ENCODE peak calls at places on chromosomes 3 and 15, in seven cellular contexts. One of them, this sample, is unnamed.
A peak's percentile ranks its signal among the peaks of the same experiment; 100 is the strongest.

GRCh38 chr15:39504812-39505211 is 76.1 kb upstream of the THBS1 start:
- DNase-seq in body of pancreas: no peak
- DNase-seq in stomach: no peak
- DNase-seq in thyroid gland: no peak
- DNase-seq in IMR-90: peak; percentile 91
- DNase-seq in A549: no peak
- DNase-seq in transverse colon: no peak
- DNase-seq in this sample: no peak

GRCh38 chr3:40477671-40478070 is 749 bp downstream of the ZNF619 start:
- DNase-seq in body of pancreas: no peak
- DNase-seq in stomach: no peak
- DNase-seq in thyroid gland: no peak
- DNase-seq in IMR-90: no peak
- DNase-seq in A549: no peak
- DNase-seq in transverse colon: no peak
- DNase-seq in this sample: no peak

GRCh38 chr3:13452490-13453335 is 27.4 kb upstream of the HDAC11 start:
- DNase-seq in body of pancreas: peak; percentile 46
- DNase-seq in stomach: no peak
- DNase-seq in thyroid gland: peak; percentile 24
- DNase-seq in IMR-90: peak; percentile 53
- DNase-seq in A549: peak; percentile 55
- DNase-seq in transverse colon: peak; percentile 24
- DNase-seq in this sample: peak; percentile 33

GRCh38 chr3:55508335-55508734 is 21.2 kb upstream of the WNT5A start:
- DNase-seq in body of pancreas: no peak
- DNase-seq in stomach: no peak
- DNase-seq in thyroid gland: no peak
- DNase-seq in IMR-90: no peak
- DNase-seq in A549: no peak
- DNase-seq in transverse colon: no peak
- DNase-seq in this sample: no peak

GRCh38 chr15:55535436-55535835 is 27.4 kb upstream of the DNAAF4 start:
- DNase-seq in body of pancreas: no peak
- DNase-seq in stomach: no peak
- DNase-seq in thyroid gland: no peak
- DNase-seq in IMR-90: no peak
- DNase-seq in A549: no peak
- DNase-seq in transverse colon: no peak
- DNase-seq in this sample: no peak

GRCh38 chr3:195173696-195174095 is 97.3 kb downstream of the XXYLT1 start:
- DNase-seq in body of pancreas: no peak
- DNase-seq in stomach: no peak
- DNase-seq in thyroid gland: no peak
- DNase-seq in IMR-90: no peak
- DNase-seq in A549: no peak
- DNase-seq in transverse colon: no peak
- DNase-seq in this sample: no peak

GRCh38 chr3:96970211-96970610 is 155.8 kb downstream of the EPHA6 start:
- DNase-seq in body of pancreas: no peak
- DNase-seq in stomach: no peak
- DNase-seq in thyroid gland: no peak
- DNase-seq in IMR-90: peak; percentile 1
- DNase-seq in A549: no peak
- DNase-seq in transverse colon: no peak
- DNase-seq in this sample: no peak

GRCh38 chr3:31629054-31629453 is 96.3 kb downstream of the STT3B start:
- DNase-seq in body of pancreas: no peak
- DNase-seq in stomach: no peak
- DNase-seq in thyroid gland: no peak
- DNase-seq in IMR-90: no peak
- DNase-seq in A549: no peak
- DNase-seq in transverse colon: no peak
- DNase-seq in this sample: no peak

GRCh38 chr15:101042320-101042719 is 123.2 kb downstream of the LRRK1 start:
- DNase-seq in body of pancreas: peak; percentile 5
- DNase-seq in stomach: peak; percentile 8
- DNase-seq in thyroid gland: no peak
- DNase-seq in IMR-90: no peak
- DNase-seq in A549: no peak
- DNase-seq in transverse colon: peak; percentile 3
- DNase-seq in this sample: no peak

GRCh38 chr15:73947651-73948050 is 21.4 kb downstream of the LOXL1 start:
- DNase-seq in body of pancreas: no peak
- DNase-seq in stomach: no peak
- DNase-seq in thyroid gland: no peak
- DNase-seq in IMR-90: no peak
- DNase-seq in A549: no peak
- DNase-seq in transverse colon: no peak
- DNase-seq in this sample: no peak

GRCh38 chr15:84834227-84834955 is 17.2 kb downstream of the ALPK3 start:
- DNase-seq in body of pancreas: no peak
- DNase-seq in stomach: no peak
- DNase-seq in thyroid gland: no peak
- DNase-seq in IMR-90: no peak
- DNase-seq in A549: no peak
- DNase-seq in transverse colon: no peak
- DNase-seq in this sample: no peak

GRCh38 chr15:38670142-38671002 is 105.8 kb upstream of the RASGRP1 start:
- DNase-seq in body of pancreas: no peak
- DNase-seq in stomach: no peak
- DNase-seq in thyroid gland: no peak
- DNase-seq in IMR-90: no peak
- DNase-seq in A549: no peak
- DNase-seq in transverse colon: peak; percentile 25
- DNase-seq in this sample: no peak

GRCh38 chr15:66763186-66764066 is 61.4 kb downstream of the SMAD6 start:
- DNase-seq in body of pancreas: peak; percentile 89
- DNase-seq in stomach: peak; percentile 98
- DNase-seq in thyroid gland: peak; percentile 100
- DNase-seq in IMR-90: no peak
- DNase-seq in A549: no peak
- DNase-seq in transverse colon: peak; percentile 75
- DNase-seq in this sample: no peak

GRCh38 chr3:10483686-10484345 is 21.6 kb downstream of the ATP2B2 start:
- DNase-seq in body of pancreas: no peak
- DNase-seq in stomach: no peak
- DNase-seq in thyroid gland: no peak
- DNase-seq in IMR-90: no peak
- DNase-seq in A549: no peak
- DNase-seq in transverse colon: no peak
- DNase-seq in this sample: no peak

GRCh38 chr3:66363133-66363532 is 137.7 kb downstream of the LRIG1 start:
- DNase-seq in body of pancreas: no peak
- DNase-seq in stomach: no peak
- DNase-seq in thyroid gland: no peak
- DNase-seq in IMR-90: peak; percentile 22
- DNase-seq in A549: no peak
- DNase-seq in transverse colon: no peak
- DNase-seq in this sample: no peak

GRCh38 chr3:169855514-169855913 is 14.2 kb downstream of the LRRC31 start:
- DNase-seq in body of pancreas: no peak
- DNase-seq in stomach: no peak
- DNase-seq in thyroid gland: no peak
- DNase-seq in IMR-90: no peak
- DNase-seq in A549: no peak
- DNase-seq in transverse colon: no peak
- DNase-seq in this sample: no peak

GRCh38 chr3:8769088-8769822 is at the start of gene OXTR:
- DNase-seq in body of pancreas: peak; percentile 55
- DNase-seq in stomach: peak; percentile 54
- DNase-seq in thyroid gland: peak; percentile 29
- DNase-seq in IMR-90: peak; percentile 82
- DNase-seq in A549: peak; percentile 78
- DNase-seq in transverse colon: peak; percentile 54
- DNase-seq in this sample: peak; percentile 92

GRCh38 chr3:117681619-117682018 is 972.0 kb downstream of the TUSC7 start:
- DNase-seq in body of pancreas: no peak
- DNase-seq in stomach: no peak
- DNase-seq in thyroid gland: no peak
- DNase-seq in IMR-90: peak; percentile 87
- DNase-seq in A549: no peak
- DNase-seq in transverse colon: no peak
- DNase-seq in this sample: no peak

GRCh38 chr3:127206611-127207516 is 13.9 kb downstream of the PRR23E start:
- DNase-seq in body of pancreas: no peak
- DNase-seq in stomach: peak; percentile 16
- DNase-seq in thyroid gland: no peak
- DNase-seq in IMR-90: no peak
- DNase-seq in A549: no peak
- DNase-seq in transverse colon: no peak
- DNase-seq in this sample: no peak

GRCh38 chr3:127204841-127205582 is 12.1 kb downstream of the PRR23E start:
- DNase-seq in body of pancreas: no peak
- DNase-seq in stomach: peak; percentile 21
- DNase-seq in thyroid gland: no peak
- DNase-seq in IMR-90: no peak
- DNase-seq in A549: no peak
- DNase-seq in transverse colon: no peak
- DNase-seq in this sample: no peak

GRCh38 chr3:127206154-127206553 is 13.2 kb downstream of the PRR23E start:
- DNase-seq in body of pancreas: no peak
- DNase-seq in stomach: peak; percentile 20
- DNase-seq in thyroid gland: no peak
- DNase-seq in IMR-90: no peak
- DNase-seq in A549: no peak
- DNase-seq in transverse colon: no peak
- DNase-seq in this sample: no peak

GRCh38 chr3:127200086-127200691 is 7.3 kb downstream of the PRR23E start:
- DNase-seq in body of pancreas: no peak
- DNase-seq in stomach: no peak
- DNase-seq in thyroid gland: no peak
- DNase-seq in IMR-90: no peak
- DNase-seq in A549: no peak
- DNase-seq in transverse colon: no peak
- DNase-seq in this sample: no peak

GRCh38 chr3:127203024-127203423 is 10.1 kb downstream of the PRR23E start:
- DNase-seq in body of pancreas: no peak
- DNase-seq in stomach: no peak
- DNase-seq in thyroid gland: no peak
- DNase-seq in IMR-90: no peak
- DNase-seq in A549: no peak
- DNase-seq in transverse colon: no peak
- DNase-seq in this sample: no peak
- TF ChIP-seq POLR2A in body of pancreas: no peak
- TF ChIP-seq POLR2A in stomach: no peak
- TF ChIP-seq POLR2A in thyroid gland: no peak
- TF ChIP-seq POLR2A in IMR-90: no peak
- TF ChIP-seq POLR2A in A549: no peak
- TF ChIP-seq POLR2A in transverse colon: no peak
- TF ChIP-seq POLR2A in this sample: no peak

GRCh38 chr3:35864871-35865270 is 225.5 kb downstream of the ARPP21 start:
- DNase-seq in body of pancreas: no peak
- DNase-seq in stomach: no peak
- DNase-seq in thyroid gland: no peak
- DNase-seq in IMR-90: no peak
- DNase-seq in A549: no peak
- DNase-seq in transverse colon: no peak
- DNase-seq in this sample: no peak
- TF ChIP-seq POLR2A in body of pancreas: no peak
- TF ChIP-seq POLR2A in stomach: no peak
- TF ChIP-seq POLR2A in thyroid gland: no peak
- TF ChIP-seq POLR2A in IMR-90: no peak
- TF ChIP-seq POLR2A in A549: no peak
- TF ChIP-seq POLR2A in transverse colon: no peak
- TF ChIP-seq POLR2A in this sample: no peak

DNA sequence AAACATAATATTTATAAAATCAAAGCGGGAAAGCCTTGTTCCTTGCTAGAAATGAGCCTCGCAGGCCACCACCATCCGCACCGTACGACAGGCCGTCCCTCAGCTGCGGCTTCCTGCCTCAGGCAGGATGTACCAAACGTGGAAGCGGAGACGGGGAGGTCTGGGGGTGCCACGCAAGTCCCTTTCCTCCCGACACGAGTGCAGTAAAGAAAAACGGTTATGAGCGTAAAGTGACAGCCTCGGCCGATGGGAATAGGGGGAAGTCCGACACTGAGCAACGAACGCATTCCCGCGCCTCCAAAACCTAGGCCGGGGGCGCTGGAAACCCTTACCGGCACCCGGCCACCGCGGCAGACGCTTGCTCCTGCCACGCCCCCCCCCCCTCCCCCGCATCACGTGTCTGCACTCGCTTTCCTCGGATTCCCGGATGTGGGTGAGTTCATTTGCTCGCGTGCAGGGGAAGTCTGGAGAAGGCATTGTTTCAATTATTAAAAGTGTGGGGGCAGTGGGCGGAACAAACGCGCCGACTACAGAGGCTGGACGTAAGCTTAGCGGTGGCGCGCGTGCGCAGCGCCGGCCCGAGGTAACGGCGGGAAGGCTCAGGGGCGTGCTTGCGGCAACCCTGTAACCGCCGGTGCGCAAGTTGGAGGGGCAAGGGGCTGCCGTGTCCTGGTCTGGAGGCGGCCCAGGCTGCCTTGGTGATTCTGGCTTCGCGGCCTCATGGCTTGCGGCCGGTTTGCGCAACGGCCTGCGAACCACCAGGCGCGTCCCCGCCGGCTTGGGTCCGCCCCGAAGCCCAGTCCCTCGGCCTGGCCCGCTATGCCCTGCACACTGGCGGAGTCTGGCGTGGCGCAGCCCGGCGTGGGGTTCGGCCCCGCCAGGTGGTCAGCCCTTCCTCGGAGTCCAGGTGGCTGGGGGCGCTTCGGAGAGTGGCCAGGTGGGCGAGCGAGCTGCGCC is at the start of the genes ANAPC13 and CEP63:
- DNase-seq in body of pancreas: peak; percentile 94
- DNase-seq in stomach: peak; percentile 93
- DNase-seq in thyroid gland: peak; percentile 95
- DNase-seq in IMR-90: peak; percentile 99
- DNase-seq in A549: peak; percentile 87
- DNase-seq in transverse colon: peak; percentile 95
- DNase-seq in this sample: peak; percentile 63
- TF ChIP-seq POLR2A in body of pancreas: peak; percentile 89
- TF ChIP-seq POLR2A in stomach: no peak
- TF ChIP-seq POLR2A in thyroid gland: peak; percentile 79
- TF ChIP-seq POLR2A in IMR-90: peak; percentile 82
- TF ChIP-seq POLR2A in A549: peak; percentile 47
- TF ChIP-seq POLR2A in transverse colon: peak; percentile 72
- TF ChIP-seq POLR2A in this sample: peak; percentile 94

GRCh38 chr3:50353231-50354004 is 2.8 kb downstream of the CYB561D2 start:
- DNase-seq in body of pancreas: no peak
- DNase-seq in stomach: no peak
- DNase-seq in thyroid gland: no peak
- DNase-seq in IMR-90: no peak
- DNase-seq in A549: no peak
- DNase-seq in transverse colon: no peak
- DNase-seq in this sample: no peak

GRCh38 chr3:50352762-50353161 is 2.1 kb downstream of the CYB561D2 start:
- DNase-seq in body of pancreas: no peak
- DNase-seq in stomach: no peak
- DNase-seq in thyroid gland: no peak
- DNase-seq in IMR-90: peak; percentile 29
- DNase-seq in A549: peak; percentile 47
- DNase-seq in transverse colon: no peak
- DNase-seq in this sample: no peak

GRCh38 chr3:50351318-50351687 is 641 bp downstream of the CYB561D2 start:
- DNase-seq in body of pancreas: no peak
- DNase-seq in stomach: no peak
- DNase-seq in thyroid gland: no peak
- DNase-seq in IMR-90: no peak
- DNase-seq in A549: no peak
- DNase-seq in transverse colon: no peak
- DNase-seq in this sample: no peak

GRCh38 chr3:50350213-50350526 is 405 bp downstream of the NPRL2 start:
- DNase-seq in body of pancreas: no peak
- DNase-seq in stomach: no peak
- DNase-seq in thyroid gland: no peak
- DNase-seq in IMR-90: no peak
- DNase-seq in A549: no peak
- DNase-seq in transverse colon: no peak
- DNase-seq in this sample: no peak

GRCh38 chr3:50350527-50351317 is at the start of the genes CYB561D2 and NPRL2:
- DNase-seq in body of pancreas: peak; percentile 98
- DNase-seq in stomach: peak; percentile 98
- DNase-seq in thyroid gland: peak; percentile 98
- DNase-seq in IMR-90: peak; percentile 90
- DNase-seq in A549: peak; percentile 92
- DNase-seq in transverse colon: peak; percentile 99
- DNase-seq in this sample: peak; percentile 95
- TF ChIP-seq POLR2A in body of pancreas: peak; percentile 96
- TF ChIP-seq POLR2A in stomach: no peak
- TF ChIP-seq POLR2A in thyroid gland: peak; percentile 91
- TF ChIP-seq POLR2A in IMR-90: no peak
- TF ChIP-seq POLR2A in A549: peak; percentile 68
- TF ChIP-seq POLR2A in transverse colon: peak; percentile 93
- TF ChIP-seq POLR2A in this sample: peak; percentile 91

This sample was measured in H54.